ENCODE peak calls at places on chromosome 20, in four cellular contexts. G is naive B cell, R is SW480, E is OCI-LY7. M is an unnamed sample.

GRCh38 chr20:5504061-5504739 is 187.4 kb upstream of the PROKR2 start:
- DNase-seq in R (no peak), E (no peak), G (no peak), M (peak; percentile 40)

GRCh38 chr20:64121586-64121985 is 14.2 kb upstream of the NPBWR2 start:
- DNase-seq in E (no peak), G (no peak), R (no peak), M (no peak)

GRCh38 chr20:12598894-12599293 is 409.9 kb upstream of the SPTLC3 start:
- DNase-seq in E (no peak), R (peak; percentile 13), G (no peak), M (no peak)

GRCh38 chr20:22562620-22563019 is 21.8 kb downstream of the FOXA2 start:
- DNase-seq in R (no peak), G (no peak), E (no peak), M (no peak)

GRCh38 chr20:25309395-25310267 is 61.7 kb downstream of the PYGB start:
- DNase-seq in R (peak; percentile 94), G (no peak), E (no peak), M (peak; percentile 82)

GRCh38 chr20:50369225-50370035 is 140.8 kb upstream of the PTPN1 start:
- DNase-seq in E (no peak), G (no peak), R (no peak), M (peak; percentile 83)

GRCh38 chr20:29689411-29690225 is 1567.8 kb upstream of the DEFB115 start:
- DNase-seq in G (no peak), R (no peak), E (no peak), M (no peak)

GRCh38 chr20:4699216-4699615 is 22.5 kb upstream of the PRND start:
- DNase-seq in E (no peak), R (no peak), G (no peak), M (no peak)

GRCh38 chr20:35055445-35056276 is 36.9 kb downstream of the TRPC4AP start:
- DNase-seq in E (no peak), R (no peak), G (no peak), M (no peak)

GRCh38 chr20:33636776-33637175 is 25.4 kb upstream of the C20orf144 start:
- DNase-seq in R (no peak), E (no peak), G (no peak), M (no peak)

GRCh38 chr20:51208162-51208561 is 185.3 kb upstream of the KCNG1 start:
- DNase-seq in E (no peak), R (no peak), G (no peak), M (no peak)

GRCh38 chr20:51665543-51666118 is 102.6 kb downstream of the ATP9A start:
- DNase-seq in G (no peak), E (no peak), R (peak; percentile 90), M (no peak)

GRCh38 chr20:24798930-24799705 is 150.0 kb upstream of the CST7 start:
- DNase-seq in R (no peak), G (no peak), E (no peak), M (no peak)

GRCh38 chr20:7654231-7654630 is 286.0 kb downstream of the HAO1 start:
- DNase-seq in G (no peak), E (no peak), R (no peak), M (no peak)

GRCh38 chr20:3646067-3646440 is 17.1 kb downstream of the GFRA4 start:
- DNase-seq in E (no peak), R (no peak), G (no peak), M (no peak)

GRCh38 chr20:63317601-63318291 is 24.8 kb downstream of the COL20A1 start:
- DNase-seq in E (no peak), G (no peak), R (no peak), M (no peak)

GRCh38 chr20:60934724-60935123 is 317.3 kb upstream of the CDH4 start:
- DNase-seq in E (no peak), R (no peak), G (no peak), M (no peak)

GRCh38 chr20:41063442-41063841 is 34.8 kb downstream of the TOP1 start:
- DNase-seq in R (no peak), G (no peak), E (peak; percentile 26), M (no peak)

GRCh38 chr20:11301699-11302098 is 616.0 kb upstream of the BTBD3 start:
- DNase-seq in E (no peak), G (no peak), R (no peak), M (no peak)

GRCh38 chr20:45154183-45154582 is 20.5 kb upstream of the PI3 start:
- DNase-seq in G (no peak), E (peak; percentile 2), R (no peak), M (no peak)

GRCh38 chr20:44364780-44365179 is 9.3 kb downstream of the HNF4A start:
- DNase-seq in R (no peak), G (no peak), E (no peak), M (no peak)

GRCh38 chr20:33602826-33603590 is 59.1 kb upstream of the C20orf144 start:
- DNase-seq in E (peak; percentile 52), G (peak; percentile 20), R (no peak), M (peak; percentile 76)

GRCh38 chr20:17771206-17772004 is 71.6 kb downstream of the BANF2 start:
- DNase-seq in G (no peak), E (no peak), R (peak; percentile 79), M (peak; percentile 97)

GRCh38 chr20:41234546-41234945 is 83.0 kb downstream of the ZHX3 start:
- DNase-seq in R (no peak), G (no peak), E (no peak), M (no peak)

GRCh38 chr20:20894280-20894679 is 181.8 kb upstream of the RALGAPA2 start:
- DNase-seq in E (no peak), R (no peak), G (no peak), M (no peak)

GRCh38 chr20:39253051-39253682 is 291.0 kb downstream of the DHX35 start:
- DNase-seq in E (no peak), R (no peak), G (no peak), M (no peak)

GRCh38 chr20:9514461-9515210 is at the start of gene LAMP5:
- DNase-seq in G (no peak), R (peak; percentile 13), E (no peak), M (no peak)

M was measured in HepG2.